ENCODE peak calls at places on chromosomes 5 and 9, in six cellular contexts. F is CD8-positive, alpha-beta T cell; N is left ventricle myocardium inferior; J is IMR-90; W is prostate gland; E is colonic mucosa. H is an unnamed sample.

GRCh38 chr9:92590386-92590785 is 54.6 kb upstream of the ECM2 start:
- DNase-seq in F (no peak), N (peak; percentile 69), J (peak; percentile 48), W (no peak), E (peak; percentile 51), H (no peak)

GRCh38 chr9:87569008-87569908 is 71.6 kb downstream of the DAPK1 start:
- DNase-seq in F (no peak), N (no peak), J (no peak), W (no peak), E (no peak), H (peak; percentile 20)

GRCh38 chr5:141326088-141326854 is 4.0 kb upstream of the PCDHGA1 start:
- DNase-seq in F (peak; percentile 75), N (peak; percentile 74), J (peak; percentile 82), W (no peak), E (peak; percentile 64), H (peak; percentile 82)

GRCh38 chr5:149238540-149238939 is 33.1 kb upstream of the AFAP1L1 start:
- DNase-seq in F (no peak), N (no peak), J (no peak), W (no peak), E (no peak), H (no peak)

GRCh38 chr5:16889972-16890519 is 46.0 kb downstream of the MYO10 start:
- DNase-seq in F (no peak), N (no peak), J (peak; percentile 78), W (no peak), E (no peak), H (no peak)

GRCh38 chr5:3104446-3105047 is 353.1 kb upstream of the IRX2 start:
- DNase-seq in F (no peak), N (no peak), J (no peak), W (no peak), E (no peak), H (no peak)

GRCh38 chr9:125544988-125545651 is 161.9 kb downstream of the MAPKAP1 start:
- DNase-seq in F (no peak), N (no peak), J (peak; percentile 89), W (peak; percentile 81), E (no peak), H (no peak)

GRCh38 chr5:147519380-147519779 is 9.5 kb upstream of the DPYSL3 start:
- DNase-seq in F (no peak), N (no peak), J (no peak), W (no peak), E (no peak), H (no peak)

DNA sequence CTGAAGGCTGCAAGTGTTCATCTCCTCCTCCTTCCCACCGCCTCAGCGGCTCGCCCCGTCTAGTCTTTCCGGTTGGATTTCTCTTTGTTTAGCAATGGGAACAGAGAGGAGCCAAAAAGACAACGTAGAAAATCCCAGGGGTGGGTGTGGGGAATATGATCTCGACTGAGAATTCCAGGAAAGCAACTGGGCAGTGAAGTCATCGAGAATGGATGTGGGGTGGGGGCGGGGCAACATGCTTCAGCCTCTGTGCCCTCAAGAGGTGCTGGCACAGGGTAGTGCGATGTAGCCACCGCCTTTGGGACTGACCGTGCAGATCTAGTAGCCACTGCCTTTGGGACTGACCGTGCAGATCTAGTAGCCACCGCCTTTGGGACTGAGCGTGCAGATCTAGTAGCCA is 13.0 kb downstream of the MSX2 start:
- DNase-seq in F (no peak), N (no peak), J (peak; percentile 36), W (no peak), E (no peak), H (no peak)
- H3K4me3 ChIP-seq in F (no peak overlapping the region), N (no peak overlapping the region), J (no peak overlapping the region), W (no peak overlapping the region), E (no peak overlapping the region), H (no peak overlapping the region)

DNA sequence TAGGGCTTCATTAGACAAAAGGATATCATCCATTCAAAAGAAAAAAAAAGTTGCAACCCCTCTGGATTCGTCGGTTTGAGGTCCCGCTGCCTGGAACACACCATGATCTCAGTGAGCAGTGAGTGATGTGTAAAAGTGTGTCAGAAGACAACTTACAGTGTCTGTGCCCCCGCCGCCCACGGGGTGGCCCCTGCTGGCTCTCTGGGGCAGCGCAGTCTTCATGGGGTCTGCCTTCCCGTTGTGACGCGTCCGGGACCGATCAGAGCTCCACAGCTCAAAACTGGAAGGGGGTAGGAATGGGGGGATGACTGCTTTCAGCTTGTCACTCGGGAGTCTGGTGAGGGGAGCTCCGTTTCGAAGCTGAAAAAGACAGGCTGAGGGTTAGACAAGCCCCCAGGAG is 22.6 kb downstream of the ANKS6 start:
- DNase-seq in F (no peak), N (no peak), J (no peak), W (no peak), E (peak; percentile 13), H (no peak)
- TF ChIP-seq CTCF in F (no peak), N (no peak), J (no peak), W (no peak), E (no peak), H (peak; percentile 2)

GRCh38 chr9:121737481-121737931 is 86.1 kb downstream of the DAB2IP start:
- DNase-seq in F (peak; percentile 4), N (no peak), J (no peak), W (no peak), E (no peak), H (no peak)

GRCh38 chr9:121738391-121738790 is 87.0 kb downstream of the DAB2IP start:
- DNase-seq in F (no peak), N (no peak), J (no peak), W (no peak), E (no peak), H (no peak)

GRCh38 chr9:121736147-121736721 is 84.8 kb downstream of the DAB2IP start:
- DNase-seq in F (peak; percentile 16), N (peak; percentile 86), J (peak; percentile 25), W (peak; percentile 62), E (peak; percentile 83), H (peak; percentile 77)

GRCh38 chr9:121735792-121736130 is 84.3 kb downstream of the DAB2IP start:
- DNase-seq in F (peak; percentile 12), N (no peak), J (no peak), W (no peak), E (no peak), H (peak; percentile 55)

GRCh38 chr9:121736964-121737462 is 85.6 kb downstream of the DAB2IP start:
- DNase-seq in F (no peak), N (peak; percentile 44), J (no peak), W (no peak), E (peak; percentile 94), H (peak; percentile 65)
- H3K4me1 ChIP-seq in F (peaks cover 3% of the 10 kb centered on the region), N (peaks cover 95% of the 10 kb centered on the region), J (peaks cover 35% of the 10 kb centered on the region), W (peaks cover 42% of the 10 kb centered on the region), E (peaks cover 21% of the 10 kb centered on the region), H (peaks cover 36% of the 10 kb centered on the region)

DNA sequence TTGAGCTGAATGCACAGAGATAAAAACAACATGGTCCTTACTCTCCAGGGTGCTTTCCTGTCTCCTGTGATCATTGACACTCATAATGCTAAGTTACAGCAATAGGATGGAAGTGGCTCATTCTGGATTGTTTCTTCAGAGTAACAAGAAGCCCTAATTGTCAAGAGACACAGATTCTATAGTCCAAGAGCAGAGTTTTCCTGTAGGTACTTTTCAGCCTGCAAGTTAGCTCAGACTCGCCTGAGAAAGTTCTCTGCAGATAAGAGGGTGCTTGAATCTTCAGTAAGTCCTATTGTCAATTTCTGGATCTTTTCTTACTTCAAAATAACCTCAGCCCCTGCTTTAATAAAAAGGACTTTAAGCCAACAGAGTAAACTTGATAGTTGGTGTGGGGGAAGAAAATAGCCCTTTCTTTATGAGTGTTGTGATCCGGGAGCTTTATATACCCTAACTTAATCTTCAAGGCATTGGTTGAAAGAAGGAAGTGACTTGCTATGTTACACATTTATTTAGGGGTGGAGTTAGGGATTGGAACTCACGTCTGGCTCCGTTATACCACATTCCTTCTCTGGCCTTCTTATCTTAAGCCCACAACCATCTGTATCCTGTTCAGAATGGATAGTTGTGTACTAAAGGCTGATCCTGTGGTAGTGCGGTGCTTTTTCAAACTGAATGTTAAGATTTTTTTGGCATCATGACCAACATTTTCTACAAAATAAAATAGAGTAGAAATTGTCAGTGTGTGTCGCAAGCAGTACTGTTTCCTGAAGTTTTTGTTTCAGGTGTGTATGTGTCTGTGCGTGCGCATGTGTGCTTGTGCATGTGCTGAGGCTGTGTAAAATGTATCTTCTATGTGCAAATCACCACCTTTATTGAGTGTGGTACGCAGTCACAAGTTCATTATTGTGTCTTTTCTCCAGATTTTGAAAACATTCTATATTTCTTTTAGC is 173.9 kb downstream of the WDR70 start:
- DNase-seq in F (no peak), N (no peak), J (peak; percentile 90), W (no peak), E (no peak), H (peak; percentile 12)
- H3K4me3 ChIP-seq in F (no peak overlapping the region), N (no peak overlapping the region), J (no peak overlapping the region), W (no peak overlapping the region), E (no peak overlapping the region), H (no peak overlapping the region)

GRCh38 chr5:143003328-143003636 is 233.1 kb downstream of the ARHGAP26 start:
- DNase-seq in F (no peak), N (no peak), J (no peak), W (no peak), E (no peak), H (no peak)
- TF ChIP-seq CTCF in F (peak; percentile 31), N (no peak), J (no peak), W (no peak), E (no peak), H (no peak)

GRCh38 chr9:136525841-136526499 is 19.9 kb downstream of the NOTCH1 start:
- DNase-seq in F (no peak), N (no peak), J (no peak), W (no peak), E (peak; percentile 64), H (no peak)
- H3K4me1 ChIP-seq in F (peaks cover 27% of the 10 kb centered on the region), N (peaks cover 99% of the 10 kb centered on the region), J (peaks cover 2% of the 10 kb centered on the region), W (no peaks in the 10 kb centered on the region), E (peaks cover 67% of the 10 kb centered on the region), H (peaks cover 29% of the 10 kb centered on the region)

GRCh38 chr5:179550511-179551342 is at the start of gene RUFY1:
- DNase-seq in F (peak; percentile 81), N (peak; percentile 83), J (peak; percentile 74), W (peak; percentile 82), E (peak; percentile 88), H (peak; percentile 78)
- H3K4me3 ChIP-seq in F (peak within 1 kb of the TSS; percentile 98), N (peak within 1 kb of the TSS; percentile 80), J (peak within 1 kb of the TSS; percentile 99), W (peak within 1 kb of the TSS; percentile 76), E (peak within 1 kb of the TSS; percentile 69), H (peak within 1 kb of the TSS; percentile 100)

GRCh38 chr9:89814340-89815040 is 209.7 kb downstream of the GADD45G start:
- DNase-seq in F (no peak), N (no peak), J (peak; percentile 3), W (no peak), E (no peak), H (no peak)
- TF ChIP-seq CTCF in F (no peak), N (no peak), J (no peak), W (no peak), E (no peak), H (no peak)

DNA sequence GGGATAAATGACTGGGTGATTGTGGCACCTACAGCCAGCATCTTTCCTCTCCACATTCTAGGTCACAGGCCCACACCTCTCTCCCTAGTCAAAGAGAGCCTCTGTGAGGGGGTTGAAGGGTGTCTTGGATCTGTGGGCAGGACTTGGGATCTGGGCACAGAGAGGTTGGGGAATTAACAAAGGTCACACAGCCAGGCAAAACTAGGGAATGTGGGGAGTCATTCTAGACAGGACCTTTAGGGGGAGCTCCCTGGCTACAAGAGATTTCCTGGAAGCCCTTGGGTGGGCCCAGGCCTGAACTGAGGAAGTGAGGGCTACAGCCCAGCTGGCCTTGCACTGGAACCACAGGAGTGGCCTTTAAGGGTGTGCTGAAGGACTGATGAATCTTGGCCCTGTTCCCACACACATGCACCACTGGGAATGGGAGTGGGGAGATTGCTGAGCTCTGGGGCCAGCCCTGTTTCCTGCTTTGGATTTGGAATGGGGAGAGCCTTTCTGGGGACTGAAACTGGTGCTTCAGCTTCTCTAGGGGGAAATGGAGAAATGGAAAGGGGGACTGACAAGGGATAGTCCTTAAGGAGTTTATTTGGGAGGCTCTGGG is 12.4 kb upstream of the CXXC5 start:
- DNase-seq in F (no peak), N (peak; percentile 85), J (peak; percentile 95), W (no peak), E (peak; percentile 91), H (peak; percentile 54)
- H3K4me1 ChIP-seq in F (peaks cover 44% of the 10 kb centered on the region), N (peaks cover 57% of the 10 kb centered on the region), J (peaks cover 23% of the 10 kb centered on the region), W (peaks cover 21% of the 10 kb centered on the region), E (peaks cover 20% of the 10 kb centered on the region), H (peaks cover 30% of the 10 kb centered on the region)

H was measured in Caco-2.